ENCODE peak calls at places on chromosomes 16 and 17, in seven cellular contexts. D is BE2C; G is posterior cingulate gyrus; L is GM13977; J is G401; T is naive thymus-derived CD4-positive, alpha-beta T cell; O is lower lobe of right lung. Y is an unnamed sample.

GRCh38 chr16:4450921-4451619 is 23.4 kb downstream of the NMRAL1 start:
- DNase-seq in L (no peak), T (no peak), J (no peak), G (no peak), D (no peak), O (no peak), Y (no peak)

GRCh38 chr17:65173284-65173793 is 36.2 kb downstream of the RGS9 start:
- DNase-seq in O (no peak), L (no peak), T (peak), D (peak), J (peak), G (no peak), Y (no peak)

GRCh38 chr17:44004077-44004760 is at the start of gene NAGS:
- DNase-seq in O (peak), G (no peak), D (peak), J (no peak), T (no peak), L (no peak), Y (no peak)

GRCh38 chr17:17740627-17741237 is 59.5 kb downstream of the RAI1 start:
- DNase-seq in O (no peak), G (no peak), T (no peak), D (no peak), L (no peak), J (no peak), Y (no peak)

GRCh38 chr16:23786964-23787571 is 32.2 kb downstream of the CHP2 start:
- DNase-seq in J (no peak), O (no peak), L (no peak), G (no peak), T (no peak), D (no peak), Y (no peak)

GRCh38 chr17:37079065-37079708 is 130.4 kb downstream of the AATF start:
- DNase-seq in O (no peak), L (no peak), T (no peak), D (no peak), G (no peak), J (no peak), Y (no peak)

GRCh38 chr16:11416228-11417001 is 71.2 kb downstream of the RMI2 start:
- DNase-seq in J (no peak), G (no peak), L (no peak), D (no peak), T (no peak), O (no peak), Y (no peak)

GRCh38 chr16:51968756-51969155 is 578.2 kb downstream of the TOX3 start:
- DNase-seq in G (no peak), O (no peak), J (no peak), T (no peak), L (no peak), D (no peak), Y (no peak)

GRCh38 chr17:42394838-42395237 is 6.6 kb upstream of the STAT3 start:
- DNase-seq in O (peak), L (no peak), T (no peak), G (no peak), D (no peak), J (no peak), Y (no peak)

GRCh38 chr17:1071103-1071825 is 74.3 kb downstream of the TIMM22 start:
- DNase-seq in L (no peak), J (no peak), D (no peak), G (no peak), O (peak), T (no peak), Y (no peak)

GRCh38 chr17:41052594-41052993 is 2.4 kb downstream of the KRTAP2-2 start:
- DNase-seq in G (no peak), L (no peak), J (no peak), T (no peak), O (no peak), D (no peak), Y (no peak)

Y was measured in globus pallidus.